ENCODE peak calls at places on chromosomes 6 and 20, in six cellular contexts. I is K562, E is HepG2, W is GM12891, K is GM12878, Q is H1. H is an unnamed sample.

GRCh38 chr6:170459451-170459850 is 93.7 kb downstream of the PSMB1 start:
- DNase-seq in E (no peak), I (no peak), K (peak; percentile 23), Q (no peak), W (peak; percentile 54), H (no peak)

GRCh38 chr20:18743665-18744440 is 69.7 kb upstream of the SCP2D1 start:
- DNase-seq in E (no peak), I (no peak), K (no peak), W (no peak), Q (no peak), H (no peak)

GRCh38 chr6:20631525-20631924 is 97.3 kb downstream of the CDKAL1 start:
- DNase-seq in Q (no peak), E (no peak), I (no peak), K (no peak), W (no peak), H (no peak)

GRCh38 chr20:35616465-35617396 is 1.1 kb downstream of the SPAG4 start:
- DNase-seq in K (peak; percentile 98), W (no peak), I (peak; percentile 88), E (peak; percentile 100), Q (peak; percentile 88), H (peak; percentile 88)

GRCh38 chr20:38325905-38326304 is 20.4 kb upstream of the LBP start:
- DNase-seq in I (no peak), Q (no peak), K (no peak), W (no peak), E (no peak), H (no peak)

GRCh38 chr6:158468666-158469065 is 91.2 kb upstream of the TMEM181 start:
- DNase-seq in E (no peak), W (no peak), I (no peak), K (no peak), Q (no peak), H (no peak)

GRCh38 chr6:18317850-18318249 is 53.5 kb upstream of the DEK start:
- DNase-seq in W (no peak), I (no peak), E (no peak), Q (no peak), K (no peak), H (no peak)

GRCh38 chr6:19231878-19232519 is 605.2 kb upstream of the ID4 start:
- DNase-seq in Q (no peak), E (no peak), I (no peak), K (no peak), W (no peak), H (no peak)

GRCh38 chr6:151461673-151462072 is 9.7 kb upstream of the RMND1 start:
- DNase-seq in E (no peak), Q (no peak), I (no peak), W (no peak), K (no peak), H (no peak)

GRCh38 chr6:160278786-160279310 is 20.2 kb upstream of the SLC22A2 start:
- DNase-seq in K (no peak), E (no peak), Q (no peak), I (no peak), W (no peak), H (no peak)

GRCh38 chr6:70423189-70424133 is 10.2 kb downstream of the FAM135A start:
- DNase-seq in I (no peak), W (no peak), E (peak; percentile 11), Q (no peak), K (no peak), H (no peak)

GRCh38 chr6:158782432-158783166 is 36.6 kb downstream of the EZR start:
- DNase-seq in K (no peak), I (no peak), E (no peak), W (no peak), Q (no peak), H (no peak)

GRCh38 chr20:31543966-31544598 is 29.8 kb downstream of the HM13 start:
- DNase-seq in Q (no peak), I (no peak), E (no peak), W (no peak), K (no peak), H (no peak)

GRCh38 chr20:34069341-34070078 is 42.5 kb downstream of the EIF2S2 start:
- DNase-seq in E (peak; percentile 86), Q (peak; percentile 79), K (peak; percentile 30), W (no peak), I (peak; percentile 63), H (no peak)

GRCh38 chr20:63068711-63069367 is 62.1 kb upstream of the BHLHE23 start:
- DNase-seq in W (no peak), Q (no peak), E (no peak), I (no peak), K (no peak), H (no peak)

GRCh38 chr20:54368578-54368977 is 106.8 kb upstream of the DOK5 start:
- DNase-seq in Q (no peak), W (no peak), E (no peak), I (no peak), K (no peak), H (no peak)

GRCh38 chr20:46838002-46838401 is 56.6 kb upstream of the EYA2 start:
- DNase-seq in E (no peak), K (no peak), Q (no peak), W (no peak), I (no peak), H (no peak)

GRCh38 chr20:29689411-29690225 is 1567.8 kb upstream of the DEFB115 start:
- DNase-seq in E (no peak), K (no peak), I (peak; percentile 67), W (no peak), Q (no peak), H (no peak)

GRCh38 chr6:71079707-71080106 is 122.8 kb upstream of the B3GAT2 start:
- DNase-seq in K (no peak), Q (no peak), E (no peak), I (no peak), W (no peak), H (no peak)

GRCh38 chr20:35171753-35172433 is at the start of gene PROCR:
- DNase-seq in W (no peak), I (peak; percentile 69), Q (peak; percentile 79), K (no peak), E (no peak), H (no peak)

GRCh38 chr20:53984354-53984753 is 86.0 kb downstream of the BCAS1 start:
- DNase-seq in I (no peak), K (no peak), W (no peak), Q (no peak), E (no peak), H (no peak)

GRCh38 chr6:155327326-155328073 is 13.2 kb upstream of the TFB1M start:
- DNase-seq in K (no peak), I (peak; percentile 44), W (no peak), Q (peak; percentile 63), E (peak; percentile 86), H (no peak)

GRCh38 chr6:160348209-160348551 is at the start of gene SLC22A3:
- DNase-seq in Q (peak; percentile 74), E (no peak), W (peak; percentile 17), I (no peak), K (no peak), H (no peak)

GRCh38 chr20:13934992-13935894 is 55.2 kb downstream of the SEL1L2 start:
- DNase-seq in Q (no peak), I (no peak), W (no peak), K (no peak), E (no peak), H (no peak)

GRCh38 chr6:166924531-166924930 is 31.8 kb downstream of the RNASET2 start:
- DNase-seq in W (no peak), Q (no peak), K (no peak), E (no peak), I (no peak), H (no peak)

GRCh38 chr6:153814136-153814535 is 224.9 kb upstream of the OPRM1 start:
- DNase-seq in Q (peak; percentile 76), E (no peak), K (no peak), W (no peak), I (no peak), H (no peak)

GRCh38 chr6:169170583-169170955 is 83.1 kb downstream of the THBS2 start:
- DNase-seq in K (no peak), W (no peak), Q (no peak), I (no peak), E (no peak), H (no peak)

GRCh38 chr6:169171010-169171409 is 82.6 kb downstream of the THBS2 start:
- DNase-seq in E (no peak), I (no peak), Q (no peak), W (no peak), K (no peak), H (no peak)

GRCh38 chr6:169168706-169169105 is 84.9 kb downstream of the THBS2 start:
- DNase-seq in K (no peak), I (no peak), W (no peak), Q (no peak), E (no peak), H (no peak)

GRCh38 chr6:169169375-169169774 is 84.3 kb downstream of the THBS2 start:
- DNase-seq in K (no peak), Q (no peak), W (no peak), I (no peak), E (no peak), H (no peak)

DNA sequence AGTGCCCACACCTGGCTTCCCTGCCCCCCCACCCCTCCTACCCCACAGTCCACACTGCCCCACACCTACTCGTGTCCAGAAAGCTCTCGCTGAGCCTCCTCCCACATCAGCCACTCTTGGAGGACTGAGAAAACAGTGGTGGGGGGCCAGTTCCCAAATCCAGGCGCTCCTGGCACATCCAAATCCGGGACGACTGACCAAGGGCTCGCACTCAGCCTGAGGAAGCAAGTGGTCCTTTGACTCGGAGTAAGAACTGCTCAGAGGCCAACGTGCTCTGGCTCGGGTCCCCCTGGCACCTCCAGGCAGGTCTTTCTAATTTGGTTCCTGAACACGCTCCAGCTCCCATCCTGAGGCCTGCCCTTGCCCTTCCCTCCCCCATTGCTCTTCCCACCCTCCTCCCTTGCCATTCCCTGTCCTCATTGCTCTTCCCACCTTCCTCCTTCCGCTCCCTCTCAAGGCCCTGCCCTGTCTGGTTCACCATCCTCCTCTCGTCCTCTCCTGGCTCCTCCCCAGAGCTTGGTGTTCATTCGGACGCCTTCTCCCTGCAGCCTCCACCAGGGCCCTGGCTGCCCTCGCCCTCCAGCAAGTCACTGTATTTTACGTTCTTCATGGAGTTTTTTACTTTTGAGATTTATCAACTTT is 83.6 kb downstream of the THBS2 start:
- DNase-seq in K (no peak), E (no peak), I (no peak), W (no peak), Q (no peak), H (no peak)
- TF ChIP-seq TAF1 in K (no peak), E (no peak), I (no peak), W (no peak), Q (no peak), H (no peak)

GRCh38 chr6:125301435-125302391 is at the start of gene HDDC2:
- DNase-seq in Q (peak; percentile 82), W (peak; percentile 49), I (peak; percentile 89), E (peak; percentile 68), K (no peak), H (peak; percentile 57)
- TF ChIP-seq POLR2A in Q (peak; percentile 91), W (peak; percentile 79), I (peak; percentile 93), E (peak; percentile 83), K (peak; percentile 84), H (peak; percentile 87)

GRCh38 chr20:10848810-10849370 is 175.1 kb upstream of the JAG1 start:
- DNase-seq in Q (no peak), K (peak; percentile 11), W (no peak), I (no peak), E (peak; percentile 93), H (no peak)
- TF ChIP-seq TAF1 in Q (no peak), K (no peak), W (no peak), I (no peak), E (no peak), H (no peak)

DNA sequence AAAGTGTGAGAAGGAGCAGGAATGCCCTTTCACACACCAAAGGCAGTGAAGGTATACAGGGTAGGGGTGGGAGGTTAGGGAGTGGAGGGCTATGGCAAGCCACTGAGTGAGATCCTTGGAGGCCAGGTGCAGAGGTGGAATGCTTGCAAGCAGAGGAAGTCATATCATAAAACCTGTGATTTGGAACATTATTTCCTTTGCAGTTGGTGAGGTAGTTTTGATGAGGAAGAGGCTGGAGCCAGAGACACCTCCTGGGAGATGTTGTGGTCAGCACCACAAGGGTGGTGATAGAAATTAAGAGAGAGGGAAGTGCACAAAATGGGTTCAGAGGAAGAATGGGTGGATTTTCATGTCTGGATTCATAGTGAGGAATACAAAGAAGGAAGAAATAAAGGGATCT is 73.0 kb downstream of the PLCB4 start:
- DNase-seq in Q (no peak), K (no peak), I (no peak), W (no peak), E (no peak), H (no peak)
- TF ChIP-seq POLR2A in Q (no peak), K (no peak), I (no peak), W (no peak), E (no peak), H (no peak)